ENCODE peak calls at places on chromosomes 11 and 22, in seven cellular contexts. C, U, F, V, I, E and W are unnamed samples.
A peak's percentile ranks its signal among the peaks of the same experiment; 100 is the strongest.

GRCh38 chr22:43901976-43902643 is 10.3 kb upstream of the PNPLA5 start:
- DNase-seq in C (no peak), U (peak; percentile 89), F (peak; percentile 94), V (peak; percentile 96), I (no peak), E (peak; percentile 61), W (peak; percentile 64)

GRCh38 chr11:67356867-67357561 is 3.7 kb upstream of the POLD4 start:
- DNase-seq in C (no peak), U (peak; percentile 79), F (peak; percentile 83), V (peak; percentile 72), I (peak; percentile 92), E (peak; percentile 66), W (peak; percentile 85)

GRCh38 chr22:43481528-43482309 is 69.9 kb downstream of the MPPED1 start:
- DNase-seq in C (no peak), U (no peak), F (no peak), V (no peak), I (no peak), E (no peak), W (no peak)

GRCh38 chr11:7077101-7077500 is 11.7 kb upstream of the RBMXL2 start:
- DNase-seq in C (no peak), U (no peak), F (no peak), V (no peak), I (no peak), E (no peak), W (no peak)

GRCh38 chr22:50018608-50019291 is 6.2 kb upstream of the IL17REL start:
- DNase-seq in C (no peak), U (no peak), F (no peak), V (no peak), I (no peak), E (no peak), W (no peak)

GRCh38 chr22:42626951-42627625 is 12.4 kb upstream of the POLDIP3 start:
- DNase-seq in C (no peak), U (no peak), F (no peak), V (no peak), I (no peak), E (no peak), W (no peak)

GRCh38 chr11:70089631-70090030 is 11.5 kb downstream of the ANO1 start:
- DNase-seq in C (no peak), U (no peak), F (no peak), V (no peak), I (no peak), E (no peak), W (no peak)

GRCh38 chr11:74849525-74850391 is 99.1 kb downstream of the XRRA1 start:
- DNase-seq in C (no peak), U (peak; percentile 94), F (peak; percentile 76), V (peak; percentile 61), I (no peak), E (peak; percentile 56), W (peak; percentile 50)

GRCh38 chr11:64267207-64267945 is 16.0 kb downstream of the PLCB3 start:
- DNase-seq in C (no peak), U (peak; percentile 28), F (no peak), V (no peak), I (no peak), E (no peak), W (peak; percentile 25)

GRCh38 chr11:69362315-69362714 is 68.4 kb downstream of the MYEOV start:
- DNase-seq in C (no peak), U (no peak), F (no peak), V (no peak), I (peak; percentile 53), E (no peak), W (no peak)

GRCh38 chr11:106152824-106153223 is 75.4 kb downstream of the AASDHPPT start:
- DNase-seq in C (no peak), U (peak; percentile 8), F (peak; percentile 26), V (peak; percentile 5), I (no peak), E (peak; percentile 75), W (peak; percentile 13)

GRCh38 chr22:19036523-19037273 is 85.5 kb downstream of the DGCR2 start:
- DNase-seq in C (no peak), U (peak; percentile 12), F (no peak), V (no peak), I (peak; percentile 86), E (no peak), W (peak; percentile 14)

GRCh38 chr11:73269353-73270088 is 2.6 kb upstream of the P2RY6 start:
- DNase-seq in C (no peak), U (no peak), F (no peak), V (no peak), I (peak; percentile 68), E (no peak), W (no peak)

GRCh38 chr11:45141171-45141570 is 5.3 kb upstream of the PRDM11 start:
- DNase-seq in C (no peak), U (no peak), F (no peak), V (no peak), I (no peak), E (no peak), W (no peak)

GRCh38 chr22:47605886-47606285 is 843.4 kb downstream of the TBC1D22A start:
- DNase-seq in C (no peak), U (no peak), F (no peak), V (no peak), I (no peak), E (no peak), W (no peak)

GRCh38 chr11:61297741-61298140 is 2.6 kb upstream of the VWCE start:
- DNase-seq in C (peak; percentile 20), U (peak; percentile 99), F (peak; percentile 97), V (peak; percentile 94), I (no peak), E (peak; percentile 94), W (peak; percentile 99)

GRCh38 chr22:23495614-23496444 is 84.3 kb downstream of the IGLL1 start:
- DNase-seq in C (no peak), U (no peak), F (no peak), V (no peak), I (peak; percentile 74), E (no peak), W (no peak)

GRCh38 chr11:47161134-47161854 is 15.4 kb downstream of the ARFGAP2 start:
- DNase-seq in C (no peak), U (peak; percentile 72), F (peak; percentile 70), V (peak; percentile 71), I (no peak), E (peak; percentile 37), W (peak; percentile 77)

GRCh38 chr11:20048246-20048645 is 112.0 kb downstream of the DBX1 start:
- DNase-seq in C (no peak), U (peak; percentile 59), F (no peak), V (peak; percentile 38), I (peak; percentile 25), E (no peak), W (no peak)

GRCh38 chr22:44091021-44091721 is 67.1 kb downstream of the PARVB start:
- DNase-seq in C (no peak), U (peak; percentile 9), F (peak; percentile 10), V (no peak), I (no peak), E (peak; percentile 41), W (peak; percentile 31)

GRCh38 chr11:107018902-107019493 is 722 bp upstream of the GUCY1A2 start:
- DNase-seq in C (no peak), U (peak; percentile 67), F (peak; percentile 84), V (peak; percentile 57), I (peak; percentile 90), E (peak; percentile 41), W (peak; percentile 80)

GRCh38 chr22:40348025-40348658 is 1.8 kb downstream of the ADSL start:
- DNase-seq in C (peak; percentile 59), U (peak; percentile 73), F (peak; percentile 60), V (peak; percentile 69), I (no peak), E (peak; percentile 46), W (peak; percentile 75)

GRCh38 chr11:77710358-77710757 is 72.8 kb upstream of the CLNS1A start:
- DNase-seq in C (no peak), U (peak; percentile 36), F (peak; percentile 58), V (no peak), I (no peak), E (peak; percentile 59), W (peak; percentile 27)

GRCh38 chr22:49045276-49045675 is 782.4 kb downstream of the BRD1 start:
- DNase-seq in C (no peak), U (no peak), F (no peak), V (no peak), I (no peak), E (no peak), W (no peak)

GRCh38 chr22:38066381-38067027 is 9.3 kb downstream of the PICK1 start:
- DNase-seq in C (no peak), U (no peak), F (no peak), V (no peak), I (no peak), E (no peak), W (no peak)

GRCh38 chr11:111977141-111978027 is 40.2 kb downstream of the DIXDC1 start:
- DNase-seq in C (peak; percentile 33), U (peak; percentile 22), F (peak; percentile 46), V (peak; percentile 34), I (peak; percentile 91), E (no peak), W (peak; percentile 28)

GRCh38 chr22:37213218-37213855 is 1.1 kb upstream of the SSTR3 start:
- DNase-seq in C (no peak), U (no peak), F (no peak), V (no peak), I (no peak), E (no peak), W (no peak)

GRCh38 chr11:81644239-81644840 is 1089.3 kb downstream of the FAM181B start:
- DNase-seq in C (no peak), U (peak; percentile 45), F (peak; percentile 59), V (peak; percentile 39), I (no peak), E (peak; percentile 50), W (peak; percentile 43)
- TF ChIP-seq CTCF in C (no peak), U (peak; percentile 55), F (peak; percentile 62), V (peak; percentile 62), I (no peak), E (peak; percentile 44), W (peak; percentile 62)

GRCh38 chr11:5807580-5807979 is 1.1 kb upstream of the OR52N2 start:
- DNase-seq in C (no peak), U (no peak), F (no peak), V (no peak), I (no peak), E (no peak), W (no peak)
- H3K4me3 ChIP-seq in C (no peak overlapping the region), U (no peak overlapping the region), F (no peak overlapping the region), V (no peak overlapping the region), I (no peak overlapping the region), E (no peak overlapping the region), W (no peak overlapping the region)

GRCh38 chr22:22144858-22145257 is 99.7 kb upstream of the VPREB1 start:
- DNase-seq in C (no peak), U (peak; percentile 3), F (no peak), V (no peak), I (no peak), E (peak; percentile 17), W (no peak)
- TF ChIP-seq CTCF in C (no peak), U (no peak), F (peak; percentile 33), V (no peak), I (no peak), E (no peak), W (peak; percentile 22)

DNA sequence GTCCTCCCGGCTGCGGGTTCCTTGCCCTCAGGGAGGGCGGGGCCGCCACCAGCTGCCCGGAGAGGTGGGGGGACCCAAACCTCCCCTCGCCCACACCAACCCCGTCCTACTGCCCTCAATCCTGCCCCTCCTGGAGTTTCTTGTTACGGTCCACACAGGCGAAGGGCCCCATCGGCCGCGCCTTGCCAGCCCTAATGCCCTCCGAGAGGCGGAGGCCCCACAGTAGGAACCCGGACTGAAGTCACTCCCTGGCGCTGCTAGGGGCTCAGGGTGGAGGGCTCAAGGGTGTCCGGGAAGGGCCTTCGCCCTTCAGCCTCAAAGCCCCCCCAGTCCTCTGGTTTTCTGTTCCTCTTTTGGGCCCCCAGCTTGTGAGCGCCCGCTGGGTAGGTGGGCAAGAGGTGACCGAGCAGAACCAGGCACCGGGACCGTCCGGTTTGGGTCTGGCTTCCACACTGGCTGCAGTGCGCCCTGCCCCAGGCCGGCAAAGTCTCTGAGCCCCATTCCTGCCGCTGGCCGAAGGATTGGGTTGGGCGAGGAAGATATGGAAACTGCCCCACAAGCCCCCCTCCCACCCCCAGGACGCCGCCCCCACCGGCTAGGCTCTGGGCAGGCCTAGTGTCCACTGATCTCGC is 24.5 kb downstream of the DUSP8 start:
- DNase-seq in C (no peak), U (no peak), F (no peak), V (no peak), I (no peak), E (no peak), W (no peak)
- H3K4me3 ChIP-seq in C (peak overlapping the region; percentile 47), U (no peak overlapping the region), F (no peak overlapping the region), V (no peak overlapping the region), I (no peak overlapping the region), E (no peak overlapping the region), W (no peak overlapping the region)